ENCODE peak calls at places on chromosomes 3 and 15, in eight cellular contexts. E is astrocyte; D is fibroblast of the aortic adventitia; F is lower lobe of right lung; T is CD8-positive, alpha-beta T cell; Q is B cell; G is WTC11; W is esophagus squamous epithelium. O is an unnamed sample.

GRCh38 chr15:74631935-74632560 is 16.4 kb downstream of the CLK3 start:
- DNase-seq in W (no peak), E (no peak), Q (peak), T (peak), F (no peak), G (peak), D (peak), O (no peak)

GRCh38 chr3:196813903-196814302 is 53.8 kb upstream of the SENP5 start:
- DNase-seq in W (no peak), F (no peak), Q (no peak), E (peak), T (no peak), D (peak), G (no peak), O (no peak)

GRCh38 chr3:101695779-101696372 is 9.4 kb upstream of the RPL24 start:
- DNase-seq in W (no peak), T (peak), D (peak), G (no peak), Q (no peak), F (no peak), E (peak), O (no peak)

GRCh38 chr3:100737334-100737733 is 28.0 kb downstream of the TFG start:
- DNase-seq in T (no peak), F (no peak), D (peak), W (no peak), G (no peak), E (no peak), Q (no peak), O (no peak)

GRCh38 chr3:194283218-194284006 is 67.7 kb downstream of the CPN2 start:
- DNase-seq in D (peak), E (no peak), W (no peak), T (no peak), F (peak), G (peak), Q (no peak), O (no peak)

GRCh38 chr3:67357610-67358458 is 296.6 kb downstream of the SUCLG2 start:
- DNase-seq in D (peak), W (no peak), F (no peak), T (no peak), G (peak), Q (no peak), E (peak), O (peak)

GRCh38 chr3:122961146-122961545 is 66.4 kb downstream of the SEMA5B start:
- DNase-seq in D (peak), W (no peak), F (no peak), T (no peak), G (no peak), Q (no peak), E (peak), O (no peak)

GRCh38 chr3:153145454-153145853 is 16.6 kb upstream of the RAP2B start:
- DNase-seq in F (no peak), G (no peak), Q (no peak), E (no peak), T (no peak), D (no peak), W (no peak), O (no peak)

GRCh38 chr3:149299938-149300791 is 33.3 kb downstream of the TM4SF18 start:
- DNase-seq in E (peak), D (peak), G (no peak), Q (no peak), F (no peak), W (no peak), T (no peak), O (peak)

GRCh38 chr15:69265347-69265955 is 33.3 kb upstream of the PAQR5 start:
- DNase-seq in Q (no peak), D (peak), G (no peak), E (peak), T (no peak), F (no peak), W (no peak), O (no peak)

GRCh38 chr3:49412632-49413337 is 562 bp downstream of the TCTA start:
- DNase-seq in Q (no peak), D (peak), E (no peak), F (no peak), T (no peak), W (no peak), G (no peak), O (no peak)

GRCh38 chr3:25021816-25022215 is 406.2 kb upstream of the RARB start:
- DNase-seq in Q (no peak), G (no peak), D (peak), F (no peak), W (no peak), E (peak), T (no peak), O (no peak)

GRCh38 chr15:90006217-90007088 is 5.3 kb downstream of the ZNF710 start:
- DNase-seq in E (no peak), F (no peak), W (no peak), Q (no peak), G (no peak), T (no peak), D (no peak), O (no peak)

GRCh38 chr3:54897028-54897711 is 30.7 kb downstream of the LRTM1 start:
- DNase-seq in E (peak), Q (no peak), F (no peak), D (peak), W (no peak), T (no peak), G (no peak), O (no peak)

GRCh38 chr3:46010519-46011113 is 15.0 kb upstream of the FYCO1 start:
- DNase-seq in E (no peak), D (no peak), G (no peak), F (no peak), W (no peak), Q (no peak), T (no peak), O (no peak)
- TF ChIP-seq CTCF in E (no peak), D (no peak), G (no peak), F (no peak), W (no peak), Q (no peak), T (no peak), O (no peak)

DNA sequence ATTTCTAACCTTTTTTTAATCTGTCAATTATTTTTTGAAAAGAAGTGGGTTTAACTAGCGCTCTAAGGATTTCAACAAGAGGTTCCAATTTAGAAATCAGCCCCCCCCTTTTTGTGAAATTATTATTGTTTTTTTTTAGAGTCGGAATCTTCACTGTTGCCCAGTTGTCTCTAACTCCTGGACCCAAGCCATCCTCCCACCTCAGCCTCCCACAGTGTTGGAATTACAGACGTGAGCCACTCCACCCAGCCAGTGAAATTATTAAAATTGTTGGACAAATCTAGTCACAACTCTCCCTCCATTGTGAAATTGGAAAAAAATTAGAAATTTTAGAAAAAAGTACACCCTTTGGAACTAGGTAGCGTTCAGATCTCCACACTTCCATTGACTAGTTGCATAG is 2.5 kb downstream of the AKAP13 start:
- DNase-seq in F (no peak), D (no peak), Q (no peak), G (no peak), E (no peak), T (no peak), W (no peak), O (no peak)
- TF ChIP-seq CTCF in F (no peak), D (no peak), Q (no peak), G (no peak), E (no peak), T (no peak), W (no peak), O (no peak)

GRCh38 chr3:168544097-168544957 is 448.6 kb upstream of the GOLIM4 start:
- DNase-seq in G (no peak), W (no peak), E (no peak), F (no peak), D (peak), Q (no peak), T (no peak), O (no peak)
- TF ChIP-seq CTCF in G (no peak), W (no peak), E (peak), F (no peak), D (no peak), Q (no peak), T (no peak), O (no peak)

DNA sequence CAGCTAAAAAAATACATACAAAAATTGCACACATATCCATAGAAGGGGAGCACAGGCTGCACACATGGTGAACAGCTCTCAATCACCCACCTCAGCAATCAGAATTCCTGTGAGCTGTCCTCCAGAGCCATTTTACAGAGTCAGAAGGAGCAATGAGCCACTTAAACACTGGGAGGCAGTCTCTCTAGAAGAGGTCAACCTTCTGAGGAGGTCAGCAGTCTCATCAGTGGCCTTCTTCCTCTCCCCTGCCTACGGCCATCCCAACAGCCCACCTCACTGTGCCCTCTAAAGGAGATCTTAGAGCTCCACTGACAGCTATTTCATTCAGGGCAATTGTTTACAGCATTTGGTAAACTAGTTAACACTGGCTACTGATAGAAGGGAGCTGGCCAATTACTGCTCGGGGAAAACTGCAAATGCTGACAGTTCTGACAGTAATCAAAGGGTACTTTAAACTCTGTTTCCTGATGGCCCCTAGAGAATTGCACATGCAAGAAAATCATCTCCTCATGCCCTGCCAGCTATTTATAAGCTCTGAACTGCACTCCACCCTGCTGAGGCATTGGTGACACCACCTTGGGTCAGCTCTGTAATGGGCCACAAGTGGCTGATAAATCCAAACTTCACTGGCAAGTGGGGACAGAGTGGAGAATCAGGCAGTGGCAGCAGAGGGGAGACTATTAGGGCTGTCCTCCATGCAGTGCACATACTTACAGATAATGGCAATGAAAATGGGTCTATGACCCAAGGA is 42.1 kb upstream of the TSPAN3 start:
- DNase-seq in D (no peak), Q (no peak), T (no peak), G (no peak), W (no peak), E (no peak), F (no peak), O (no peak)
- TF ChIP-seq CTCF in D (no peak), Q (no peak), T (no peak), G (no peak), W (no peak), E (no peak), F (no peak), O (no peak)

GRCh38 chr3:70086336-70086735 is 86.8 kb downstream of the SAMMSON start:
- DNase-seq in E (no peak), F (no peak), W (no peak), Q (no peak), G (no peak), D (no peak), T (no peak), O (no peak)
- TF ChIP-seq CTCF in E (no peak), F (no peak), W (no peak), Q (no peak), G (no peak), D (no peak), T (no peak), O (no peak)

DNA sequence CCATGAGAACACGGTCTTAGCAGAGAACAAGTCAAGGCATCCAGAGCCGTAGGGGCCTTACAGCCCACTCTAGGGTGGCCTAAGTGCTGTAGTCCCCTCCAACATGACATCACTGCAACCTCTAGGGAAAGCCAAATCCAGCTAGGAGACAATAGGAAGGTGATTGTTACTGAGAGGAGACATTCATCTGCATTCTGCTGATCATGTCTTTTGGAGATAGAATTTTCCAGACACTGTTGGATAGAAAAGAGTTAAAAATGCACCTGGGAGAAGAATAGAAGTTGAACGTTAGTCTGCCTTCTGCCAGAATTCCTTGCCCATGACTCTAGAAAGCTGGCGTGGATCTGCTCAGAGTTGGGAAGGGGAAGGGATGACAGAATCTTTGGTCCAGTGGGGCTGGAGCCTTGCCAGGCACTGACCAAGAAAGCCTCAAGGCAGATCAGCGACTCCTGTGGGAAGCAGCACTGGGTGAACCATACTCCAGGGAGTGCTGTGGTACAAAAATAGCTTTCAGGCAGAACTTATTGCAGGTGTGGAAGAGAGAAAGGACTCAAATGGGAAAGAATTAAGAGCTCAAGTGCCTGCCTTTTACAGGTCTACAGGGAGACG is 44.8 kb upstream of the RAF1 start:
- DNase-seq in G (no peak), D (peak), T (no peak), W (no peak), F (no peak), Q (no peak), E (peak), O (no peak)
- TF ChIP-seq CTCF in G (no peak), D (peak), T (no peak), W (no peak), F (no peak), Q (no peak), E (peak), O (no peak)

GRCh38 chr15:98804057-98804380 is 155.7 kb downstream of the IGF1R start:
- DNase-seq in W (no peak), T (no peak), G (no peak), Q (no peak), D (peak), E (no peak), F (no peak), O (no peak)
- TF ChIP-seq CTCF in W (no peak), T (no peak), G (no peak), Q (no peak), D (peak), E (no peak), F (no peak), O (peak)

GRCh38 chr3:4351164-4351855 is 48.1 kb downstream of the SETMAR start:
- DNase-seq in T (no peak), G (no peak), E (peak), F (no peak), W (no peak), D (peak), Q (no peak), O (no peak)
- TF ChIP-seq CTCF in T (peak), G (no peak), E (no peak), F (no peak), W (no peak), D (no peak), Q (peak), O (peak)

DNA sequence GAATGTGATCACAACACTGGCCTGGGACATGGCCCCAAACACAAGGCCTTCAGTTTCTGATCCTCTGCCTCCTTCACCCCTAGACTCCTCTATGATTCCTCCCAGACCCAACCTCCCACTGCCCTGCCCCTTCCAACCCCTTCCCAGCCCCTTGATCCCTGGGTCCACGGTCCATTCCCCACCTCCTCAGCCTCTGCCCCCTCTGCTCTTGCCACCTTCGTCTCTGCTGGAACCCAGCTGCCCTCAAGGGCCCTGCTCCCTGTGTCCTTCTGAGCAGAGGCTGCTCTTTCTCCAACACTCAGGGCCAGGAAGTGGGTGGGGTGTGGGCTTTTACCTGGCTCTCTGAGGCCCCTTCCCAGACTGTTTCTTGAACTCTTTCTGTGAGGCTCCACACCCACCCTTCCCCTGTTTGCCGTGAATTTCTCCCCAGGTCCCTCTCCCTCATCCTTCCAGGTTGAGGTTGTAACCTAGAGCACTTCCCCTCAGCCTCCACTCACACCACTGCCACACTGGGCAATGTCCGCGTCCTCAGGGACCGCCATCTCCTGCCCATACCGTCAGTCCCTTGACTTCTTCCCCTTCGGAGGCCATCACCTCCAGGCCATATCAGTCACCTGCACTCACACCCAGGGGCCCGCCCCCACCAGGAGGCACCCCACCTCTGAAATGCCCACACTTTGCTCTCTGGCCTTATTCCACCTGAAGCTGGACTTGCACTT is 18.7 kb upstream of the SLCO2A1 start:
- DNase-seq in T (no peak), W (no peak), Q (peak), D (no peak), G (no peak), F (no peak), E (no peak), O (no peak)
- TF ChIP-seq CTCF in T (no peak), W (no peak), Q (no peak), D (no peak), G (no peak), F (no peak), E (no peak), O (no peak)

GRCh38 chr3:44989141-44989540 is 13.1 kb downstream of the EXOSC7 start:
- DNase-seq in D (no peak), F (no peak), E (peak), G (no peak), T (no peak), Q (no peak), W (no peak), O (no peak)

GRCh38 chr3:44987318-44987717 is 11.3 kb downstream of the EXOSC7 start:
- DNase-seq in Q (no peak), G (no peak), T (no peak), D (no peak), F (no peak), W (no peak), E (no peak), O (no peak)

GRCh38 chr3:44989636-44990373 is 13.8 kb downstream of the EXOSC7 start:
- DNase-seq in Q (no peak), T (no peak), F (no peak), W (no peak), E (no peak), D (no peak), G (no peak), O (no peak)

GRCh38 chr3:44991326-44991725 is 15.3 kb downstream of the EXOSC7 start:
- DNase-seq in Q (no peak), F (no peak), D (no peak), G (no peak), E (no peak), W (no peak), T (no peak), O (no peak)

DNA sequence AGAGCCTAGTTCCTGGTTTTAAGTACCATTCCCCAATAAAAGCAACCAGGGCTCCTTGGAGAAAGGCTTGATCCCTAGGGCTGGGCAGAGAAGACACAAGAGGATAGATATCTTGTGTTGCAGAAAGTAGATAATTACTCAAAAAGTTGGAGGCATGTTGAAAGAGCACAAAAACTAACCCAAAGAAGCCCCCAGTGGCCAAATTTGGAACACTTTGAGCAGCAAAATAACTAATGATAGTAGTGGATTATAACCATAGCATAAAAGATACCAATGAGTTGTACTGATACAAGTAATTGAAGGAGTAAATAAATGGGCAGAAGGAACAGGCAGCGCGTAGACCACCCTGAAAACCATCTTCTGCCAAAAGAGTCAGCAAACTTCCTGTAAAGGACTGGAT is 12.0 kb downstream of the EXOSC7 start:
- DNase-seq in W (no peak), T (no peak), G (no peak), E (no peak), D (peak), F (no peak), Q (no peak), O (no peak)
- TF ChIP-seq CTCF in W (peak), T (peak), G (no peak), E (peak), D (peak), F (peak), Q (peak), O (peak)